ENCODE peak calls at places on chromosomes 11 and 22, in five cellular contexts. T, Y, E, O and N are unnamed samples. For H3K9me3 and H3K4me1, the result is how much of the 10 kb centered on the place peaks cover.

GRCh38 chr11:77060234-77060633 is 6.5 kb upstream of the CAPN5 start:
- DNase-seq in T (no peak), O (no peak), Y (no peak), E (no peak), N (no peak)

GRCh38 chr22:33108037-33108436 is 49.9 kb upstream of the SYN3 start:
- DNase-seq in Y (no peak), O (no peak), T (no peak), E (no peak), N (no peak)

GRCh38 chr22:41446639-41447434 is at the start of gene TOB2:
- DNase-seq in Y (peak), E (peak), T (peak), O (peak), N (peak)

GRCh38 chr11:73469401-73469800 is 93.2 kb downstream of the RELT start:
- DNase-seq in O (no peak), T (no peak), E (no peak), Y (no peak), N (no peak)

GRCh38 chr22:19719055-19719482 is 4.3 kb upstream of the GP1BB start:
- DNase-seq in O (no peak), E (no peak), Y (no peak), T (no peak), N (no peak)

GRCh38 chr11:113389288-113389687 is 1.7 kb downstream of the ANKK1 start:
- DNase-seq in T (no peak), O (no peak), Y (no peak), E (peak), N (no peak)

GRCh38 chr11:111819161-111820058 is 52.0 kb downstream of the ALG9 start:
- DNase-seq in E (no peak), Y (no peak), O (peak), T (no peak), N (no peak)

GRCh38 chr11:38990139-38990538 is 2392.1 kb upstream of the RAG2 start:
- DNase-seq in T (no peak), E (no peak), Y (no peak), O (no peak), N (no peak)

GRCh38 chr22:37842015-37842793 is 1.9 kb downstream of the ANKRD54 start:
- DNase-seq in E (no peak), O (peak), Y (no peak), T (no peak), N (no peak)

GRCh38 chr22:45852826-45853225 is 124.1 kb downstream of the WNT7B start:
- DNase-seq in O (no peak), Y (peak), T (no peak), E (no peak), N (no peak)

GRCh38 chr11:60334005-60334620 is 7.1 kb downstream of the MS4A6E start:
- DNase-seq in Y (peak), T (peak), E (peak), O (peak), N (peak)

GRCh38 chr11:36352919-36353318 is 56.8 kb downstream of the PRR5L start:
- DNase-seq in O (no peak), E (no peak), Y (no peak), T (peak), N (no peak)

GRCh38 chr11:131908316-131908715 is 537.9 kb downstream of the NTM start:
- DNase-seq in O (no peak), T (no peak), Y (no peak), E (no peak), N (no peak)

GRCh38 chr22:25212337-25212736 is 7.1 kb upstream of the CRYBB2 start:
- DNase-seq in Y (no peak), O (no peak), T (no peak), E (no peak), N (no peak)

GRCh38 chr11:44860967-44861828 is 89.5 kb downstream of the TP53I11 start:
- DNase-seq in O (no peak), T (no peak), Y (no peak), E (no peak), N (no peak)

GRCh38 chr11:2767751-2768150 is 68.0 kb upstream of the KCNQ1OT1 start:
- DNase-seq in Y (no peak), E (no peak), O (no peak), T (no peak), N (peak)

GRCh38 chr11:130785376-130786110 is 130.7 kb downstream of the SNX19 start:
- DNase-seq in O (no peak), T (no peak), E (peak), Y (peak), N (no peak)

GRCh38 chr11:5600374-5600851 is 4.0 kb downstream of the TRIM6 start:
- DNase-seq in O (peak), E (peak), T (peak), Y (peak), N (peak)

GRCh38 chr11:71311928-71312510 is 59.6 kb upstream of the SHANK2 start:
- DNase-seq in O (no peak), Y (no peak), E (no peak), T (no peak), N (no peak)

GRCh38 chr22:19382240-19382639 is 49.3 kb downstream of the HIRA start:
- DNase-seq in O (no peak), T (no peak), Y (no peak), E (no peak), N (no peak)

GRCh38 chr11:64035581-64035980 is at the start of gene FLRT1:
- DNase-seq in O (no peak), Y (no peak), E (peak), T (no peak), N (no peak)

GRCh38 chr11:45662665-45663485 is 2.5 kb downstream of the CHST1 start:
- DNase-seq in Y (no peak), E (peak), T (no peak), O (no peak), N (no peak)

GRCh38 chr11:46050065-46050464 is 71.2 kb downstream of the PHF21A start:
- DNase-seq in T (no peak), Y (no peak), E (peak), O (peak), N (peak)

GRCh38 chr11:69563946-69564780 is 76.8 kb upstream of the CCND1 start:
- DNase-seq in T (no peak), Y (no peak), O (no peak), E (no peak), N (no peak)

GRCh38 chr11:96260067-96260511 is 82.9 kb downstream of the MAML2 start:
- DNase-seq in Y (no peak), T (no peak), E (no peak), O (no peak), N (no peak)

GRCh38 chr11:110340427-110340826 is 44.0 kb upstream of the RDX start:
- DNase-seq in O (no peak), Y (no peak), T (no peak), E (no peak), N (no peak)

GRCh38 chr11:86003654-86004053 is 65.2 kb downstream of the PICALM start:
- DNase-seq in E (no peak), T (no peak), Y (no peak), O (no peak), N (no peak)

GRCh38 chr11:112412383-112412782 is 151.7 kb upstream of the PLET1 start:
- DNase-seq in E (no peak), Y (no peak), T (no peak), O (no peak), N (no peak)

GRCh38 chr11:6862961-6863360 is at the start of gene OR10A2:
- DNase-seq in E (peak), Y (no peak), O (no peak), T (no peak), N (no peak)

GRCh38 chr11:131724436-131724995 is 354.1 kb downstream of the NTM start:
- DNase-seq in Y (no peak), E (no peak), T (no peak), O (no peak), N (no peak)

GRCh38 chr11:134576721-134577171 is 164.7 kb upstream of the B3GAT1 start:
- DNase-seq in E (no peak), Y (no peak), T (no peak), O (no peak), N (peak)

DNA sequence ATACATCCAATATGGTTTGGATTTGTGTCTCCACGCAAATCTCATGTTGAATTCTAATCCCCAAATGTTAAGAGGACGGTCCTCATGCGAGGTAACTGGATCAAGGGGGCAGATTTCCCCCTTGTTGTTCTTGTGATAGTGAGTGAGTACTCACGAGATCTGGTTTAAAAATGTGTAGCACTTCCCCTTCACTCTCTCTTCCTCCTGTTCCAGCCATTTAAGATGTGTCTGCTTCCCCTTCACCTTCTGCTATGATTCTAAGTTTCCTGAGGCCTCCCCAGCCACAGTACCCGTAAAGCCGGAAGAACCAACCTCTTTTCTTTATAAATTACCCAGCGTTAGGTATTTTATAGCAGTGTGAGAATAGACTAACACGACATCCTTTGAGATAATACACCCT is 98.6 kb downstream of the TTC28 start:
- DNase-seq in O (no peak), Y (no peak), E (no peak), T (no peak), N (no peak)
- H3K9me3 ChIP-seq in O (under half), Y (under half), E (under half), T (under half), N (under half)

DNA sequence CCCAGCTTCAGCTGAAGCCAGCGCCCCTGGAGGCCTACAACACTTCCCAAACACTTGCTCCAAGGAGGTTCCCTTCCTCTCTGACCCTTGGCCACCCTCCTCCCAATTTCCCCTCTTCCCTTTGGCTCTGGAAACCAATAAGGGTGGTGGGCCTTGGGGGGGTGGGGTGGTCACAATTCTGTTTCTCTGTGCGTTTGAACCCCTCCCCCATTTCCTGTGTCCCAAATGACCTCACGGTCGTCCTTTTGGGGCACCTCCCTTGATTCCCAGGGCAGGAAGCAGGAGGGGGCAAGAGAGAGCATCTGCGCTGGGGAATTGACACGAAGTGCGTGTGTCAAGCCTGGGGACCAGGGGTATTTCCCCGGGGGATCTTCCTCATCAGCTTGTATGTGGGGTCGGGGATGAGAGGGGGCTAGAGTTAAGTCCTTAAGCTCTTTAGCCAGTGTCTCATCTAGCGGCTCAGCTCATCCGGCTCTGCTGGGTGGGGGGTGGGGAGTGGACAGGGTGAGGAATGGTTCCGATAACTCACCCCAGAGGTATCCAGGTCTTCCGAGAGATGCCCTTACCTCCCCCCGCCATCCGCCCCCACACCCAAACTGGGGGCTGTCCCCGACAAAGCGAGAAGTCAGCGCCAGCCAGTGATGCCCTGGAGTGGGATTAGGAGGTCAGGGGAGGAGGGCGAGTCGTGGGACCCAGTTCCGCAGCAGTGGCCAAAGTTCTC is 629 bp downstream of the ESAM start:
- DNase-seq in T (no peak), E (peak), O (no peak), Y (no peak), N (no peak)
- H3K4me3 ChIP-seq in T (no peak), E (peak), O (no peak), Y (peak), N (peak)

DNA sequence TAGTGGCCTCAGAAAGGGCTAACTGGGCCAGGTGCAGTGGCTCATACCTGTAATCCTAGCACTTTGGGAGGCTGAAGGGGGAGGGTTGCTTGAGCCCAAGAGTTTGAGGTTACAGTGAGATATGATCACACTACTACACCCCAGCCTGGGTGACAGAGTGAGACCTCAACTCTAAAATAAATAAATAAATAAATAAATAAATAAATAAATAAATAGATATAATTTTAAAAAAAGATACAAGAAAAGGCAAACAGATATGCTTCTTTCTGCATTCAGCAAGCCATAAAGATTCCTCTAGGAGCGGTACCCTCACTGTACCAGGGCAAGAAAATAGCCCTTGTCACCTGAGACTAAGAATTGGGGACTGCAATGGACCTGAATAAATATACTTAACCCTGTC is 1.3 kb upstream of the RSPH14 start:
- DNase-seq in E (no peak), O (no peak), T (no peak), Y (no peak), N (no peak)
- H3K4me1 ChIP-seq in E (under half), O (under half), T (half or more), Y (half or more), N (under half)

GRCh38 chr11:48244804-48245203 is at the start of gene OR4X2:
- DNase-seq in O (no peak), Y (no peak), E (no peak), T (no peak), N (no peak)
- H3K9me3 ChIP-seq in O (under half), Y (under half), E (under half), T (under half), N (under half)

DNA sequence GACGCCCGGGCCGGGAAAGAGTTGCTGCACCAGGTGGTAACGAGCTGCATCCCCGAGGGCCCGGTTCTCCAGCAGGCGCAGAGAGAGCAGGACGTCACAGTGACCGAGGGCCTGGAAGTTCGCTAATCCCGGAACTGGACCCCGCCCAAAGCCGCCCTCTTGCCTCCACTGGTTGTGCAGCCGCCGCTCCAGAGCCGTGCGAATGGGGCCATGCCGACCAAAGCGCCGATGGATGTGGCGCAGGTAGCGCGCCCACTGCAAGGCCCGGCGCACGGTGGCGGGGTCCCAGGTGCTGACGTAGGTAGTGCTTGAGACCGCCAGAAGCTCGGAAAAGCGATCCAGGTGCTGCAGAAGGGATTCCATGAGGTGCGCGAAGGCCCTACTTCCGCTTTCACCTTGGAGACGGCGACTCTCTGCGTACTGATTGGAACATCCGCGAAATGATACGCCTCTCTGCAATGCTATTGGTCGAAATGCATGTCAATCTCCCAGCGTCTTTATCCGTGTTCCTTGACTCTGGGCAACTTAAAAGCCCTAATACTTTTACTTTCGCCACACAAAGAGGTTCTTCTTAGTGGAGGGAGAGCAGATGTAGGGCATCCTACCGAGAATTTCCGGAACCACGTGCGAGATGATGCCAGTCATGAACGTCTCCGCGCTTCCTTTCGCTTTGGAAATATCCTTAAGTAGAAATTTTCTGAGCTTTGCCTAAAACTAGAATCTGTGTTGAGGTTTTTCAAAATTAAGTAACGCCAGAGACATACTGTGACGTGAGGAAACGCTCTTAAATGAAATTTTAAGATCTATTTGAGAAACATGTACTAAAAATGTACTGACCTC is at the start of gene FANCF:
- DNase-seq in T (peak), Y (peak), O (peak), E (peak), N (peak)
- H3K4me3 ChIP-seq in T (peak), Y (peak), O (peak), E (peak), N (peak)

DNA sequence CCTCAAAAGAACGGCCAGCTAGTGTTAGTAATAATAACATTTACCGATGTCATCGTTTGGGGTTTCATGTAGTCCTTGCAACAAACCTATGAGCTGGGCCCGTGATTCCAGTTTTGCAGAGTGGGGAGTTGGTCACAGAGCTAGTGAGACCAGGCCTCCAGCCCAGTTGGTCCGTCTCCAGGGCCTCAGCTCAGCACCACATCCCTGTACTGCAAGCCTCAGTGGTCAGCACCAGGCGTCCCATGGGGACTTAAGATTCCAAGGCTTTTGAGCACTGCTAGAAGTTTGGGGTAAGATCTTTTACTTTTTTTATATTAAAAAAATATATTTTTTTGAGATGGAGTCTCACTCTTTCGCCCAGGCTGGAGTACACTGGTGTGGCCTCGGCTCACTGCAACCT is 1.1 kb upstream of the TSGA10IP start:
- DNase-seq in E (no peak), O (no peak), T (no peak), Y (no peak), N (no peak)
- H3K4me1 ChIP-seq in E (under half), O (under half), T (under half), Y (under half), N (under half)

GRCh38 chr11:35211952-35212351 is 73.0 kb downstream of the CD44 start:
- DNase-seq in Y (no peak), E (no peak), T (no peak), O (no peak), N (no peak)
- H3K9me3 ChIP-seq in Y (under half), E (under half), T (under half), O (under half), N (under half)

DNA sequence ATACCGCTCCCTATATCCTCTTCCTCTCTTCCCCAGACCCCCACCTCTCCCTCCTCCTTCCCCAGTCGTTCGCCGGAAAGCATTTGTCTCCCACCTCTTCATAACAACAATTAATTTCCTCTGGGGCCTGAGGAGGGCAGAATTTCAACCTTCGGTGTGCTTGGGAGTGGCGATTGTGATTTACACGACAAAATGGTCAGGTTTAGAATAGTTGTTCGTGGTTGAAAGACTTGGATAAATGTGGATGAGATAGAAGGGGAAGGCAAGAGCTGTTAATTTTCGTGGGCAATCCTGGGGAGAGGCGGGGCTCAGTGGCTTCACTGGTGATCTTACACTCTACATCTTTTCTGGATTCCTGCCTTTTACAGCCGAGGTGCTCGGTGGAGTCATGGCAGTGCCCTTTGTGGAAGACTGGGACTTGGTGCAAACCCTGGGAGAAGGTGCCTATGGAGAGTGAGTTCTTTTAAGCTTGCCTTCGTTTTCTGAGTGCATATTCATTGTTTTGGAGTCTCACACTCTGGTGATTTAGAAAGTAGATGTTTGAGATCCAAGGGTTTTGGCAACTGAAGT is 1.5 kb downstream of the CHEK1 start:
- DNase-seq in T (peak), Y (peak), O (no peak), E (no peak), N (no peak)
- H3K4me3 ChIP-seq in T (peak), Y (peak), O (peak), E (peak), N (peak)

DNA sequence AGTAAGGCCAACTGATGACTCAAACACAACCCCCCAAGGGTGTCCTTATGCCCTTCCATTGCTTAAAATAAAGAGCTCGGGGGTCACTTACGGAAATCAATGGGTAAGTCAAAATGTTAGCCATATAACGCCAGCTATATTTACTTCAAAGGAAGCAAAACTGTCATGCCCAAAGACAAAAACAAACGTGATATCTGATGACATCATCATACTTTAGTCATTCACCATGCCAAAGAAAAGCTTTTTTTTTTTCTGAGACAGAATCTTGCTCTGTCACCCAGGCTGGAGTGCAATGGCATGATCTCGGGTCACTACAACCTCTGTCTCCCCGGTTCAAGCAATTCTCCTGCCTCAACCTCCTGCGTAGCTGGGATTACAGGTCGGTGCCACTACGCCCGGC is 47.7 kb upstream of the SC5D start:
- DNase-seq in O (no peak), Y (no peak), T (no peak), E (no peak), N (no peak)
- H3K4me1 ChIP-seq in O (under half), Y (under half), T (under half), E (under half), N (under half)

DNA sequence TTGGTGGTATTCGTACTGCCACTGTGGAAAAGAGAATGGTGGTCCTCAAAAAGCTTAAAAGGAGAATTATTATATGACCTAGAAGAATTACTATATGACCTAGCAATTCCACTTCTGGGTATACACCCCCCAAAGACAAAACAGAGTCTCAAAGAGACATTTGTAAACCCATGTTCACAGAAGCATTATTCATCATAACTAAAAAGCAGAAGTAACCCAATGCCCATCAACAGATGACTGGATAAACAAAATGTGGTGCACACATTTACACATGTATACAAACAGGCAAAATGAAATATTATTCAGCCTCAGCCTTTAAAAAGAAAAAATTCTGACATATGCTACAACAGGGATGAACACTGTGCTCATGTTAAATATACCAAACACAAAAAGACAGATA is 89.4 kb downstream of the ARHGAP32 start:
- DNase-seq in E (no peak), T (no peak), O (no peak), Y (no peak), N (no peak)
- H3K9me3 ChIP-seq in E (under half), T (under half), O (under half), Y (under half), N (under half)